ENCODE peak calls at places on chromosomes 4 and X, in five cellular contexts. One of them, this sample, is unnamed.

GRCh38 chr4:4395849-4396627 is 9.1 kb downstream of the NSG1 start:
- DNase-seq in uterus: no peak
- DNase-seq in HepG2: peak; percentile 7
- DNase-seq in right lobe of liver: no peak
- DNase-seq in heart left ventricle: no peak
- DNase-seq in this sample: no peak

GRCh38 chrX:132568291-132568690 is 79.5 kb upstream of the MBNL3 start:
- DNase-seq in HepG2: no peak
- DNase-seq in right lobe of liver: no peak
- DNase-seq in heart left ventricle: no peak
- DNase-seq in uterus: no peak
- DNase-seq in this sample: no peak

GRCh38 chr4:183504930-183505555 is at the start of gene ING2:
- DNase-seq in heart left ventricle: no peak
- DNase-seq in HepG2: peak; percentile 18
- DNase-seq in uterus: peak; percentile 44
- DNase-seq in right lobe of liver: peak; percentile 60
- DNase-seq in this sample: no peak

GRCh38 chr4:106365613-106366012 is 3.0 kb downstream of the GIMD1 start:
- DNase-seq in HepG2: peak; percentile 89
- DNase-seq in uterus: no peak
- DNase-seq in right lobe of liver: no peak
- DNase-seq in heart left ventricle: no peak
- DNase-seq in this sample: no peak

GRCh38 chr4:110493521-110493920 is 17.6 kb downstream of the ENPEP start:
- DNase-seq in right lobe of liver: no peak
- DNase-seq in uterus: no peak
- DNase-seq in HepG2: no peak
- DNase-seq in heart left ventricle: no peak
- DNase-seq in this sample: no peak

GRCh38 chrX:103779156-103779555 is 2.5 kb downstream of the PLP1 start:
- DNase-seq in heart left ventricle: no peak
- DNase-seq in HepG2: no peak
- DNase-seq in right lobe of liver: no peak
- DNase-seq in uterus: no peak
- DNase-seq in this sample: no peak

GRCh38 chr4:123399638-123400358 is 3.2 kb downstream of the SPRY1 start:
- DNase-seq in HepG2: no peak
- DNase-seq in uterus: no peak
- DNase-seq in right lobe of liver: no peak
- DNase-seq in heart left ventricle: no peak
- DNase-seq in this sample: no peak

GRCh38 chr4:152705918-152706317 is 26.1 kb upstream of the TMEM154 start:
- DNase-seq in HepG2: no peak
- DNase-seq in uterus: no peak
- DNase-seq in heart left ventricle: no peak
- DNase-seq in right lobe of liver: no peak
- DNase-seq in this sample: no peak

GRCh38 chr4:89836031-89836777 is 757 bp downstream of the SNCA start:
- DNase-seq in heart left ventricle: no peak
- DNase-seq in HepG2: no peak
- DNase-seq in right lobe of liver: no peak
- DNase-seq in uterus: peak; percentile 29
- DNase-seq in this sample: no peak

GRCh38 chr4:3766207-3766790 is at the start of gene ADRA2C:
- DNase-seq in uterus: peak; percentile 52
- DNase-seq in HepG2: peak; percentile 20
- DNase-seq in heart left ventricle: peak; percentile 42
- DNase-seq in right lobe of liver: no peak
- DNase-seq in this sample: no peak

GRCh38 chrX:71636438-71637252 is 18.3 kb upstream of the CXCR3 start:
- DNase-seq in right lobe of liver: no peak
- DNase-seq in HepG2: no peak
- DNase-seq in heart left ventricle: no peak
- DNase-seq in uterus: no peak
- DNase-seq in this sample: no peak

GRCh38 chr4:128782076-128782715 is 27.3 kb upstream of the JADE1 start:
- DNase-seq in uterus: peak; percentile 20
- DNase-seq in right lobe of liver: peak; percentile 77
- DNase-seq in heart left ventricle: no peak
- DNase-seq in HepG2: peak; percentile 28
- DNase-seq in this sample: peak; percentile 59

GRCh38 chr4:21134994-21135393 is 434.7 kb downstream of the PACRGL start:
- DNase-seq in heart left ventricle: no peak
- DNase-seq in HepG2: no peak
- DNase-seq in uterus: no peak
- DNase-seq in right lobe of liver: no peak
- DNase-seq in this sample: no peak

GRCh38 chr4:48620861-48621260 is 130.8 kb downstream of the ZAR1 start:
- DNase-seq in HepG2: no peak
- DNase-seq in heart left ventricle: no peak
- DNase-seq in right lobe of liver: no peak
- DNase-seq in uterus: no peak
- DNase-seq in this sample: no peak

DNA sequence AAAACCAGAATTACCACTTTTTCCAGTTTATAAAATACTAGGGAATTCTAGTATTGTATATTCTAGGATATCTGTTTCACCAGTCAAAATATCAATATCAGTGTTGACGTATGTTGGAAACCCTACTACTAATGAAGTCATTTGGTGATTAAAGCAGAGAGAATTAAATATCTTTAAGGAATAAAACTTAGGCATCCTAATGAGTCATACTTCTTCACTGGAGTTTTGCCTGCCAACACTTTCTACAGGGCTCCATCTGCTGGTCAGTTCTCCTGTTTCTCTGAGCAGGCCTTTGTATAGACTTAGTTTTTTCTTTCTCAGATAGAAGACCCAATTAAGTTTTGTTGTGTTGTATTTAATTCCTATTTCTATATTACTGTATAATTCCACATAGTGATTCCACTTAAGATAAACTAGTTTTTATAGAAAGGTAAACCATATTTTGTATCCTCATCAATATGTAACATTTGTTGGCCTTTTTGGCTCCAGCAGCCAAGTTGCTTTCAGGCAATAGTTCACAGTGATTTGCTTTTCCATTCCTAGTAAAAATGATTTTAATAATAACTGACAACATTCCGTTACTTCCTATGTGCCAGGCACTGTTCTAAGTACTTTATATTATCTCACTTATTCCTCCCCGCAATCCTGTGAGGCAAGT is 3.5 kb downstream of the AP1AR start:
- DNase-seq in right lobe of liver: peak; percentile 60
- DNase-seq in heart left ventricle: peak; percentile 66
- DNase-seq in uterus: peak; percentile 58
- DNase-seq in HepG2: peak; percentile 66
- DNase-seq in this sample: peak; percentile 36
- TF ChIP-seq POLR2A in right lobe of liver: no peak
- TF ChIP-seq POLR2A in heart left ventricle: no peak
- TF ChIP-seq POLR2A in uterus: no peak
- TF ChIP-seq POLR2A in HepG2: no peak
- TF ChIP-seq POLR2A in this sample: no peak

DNA sequence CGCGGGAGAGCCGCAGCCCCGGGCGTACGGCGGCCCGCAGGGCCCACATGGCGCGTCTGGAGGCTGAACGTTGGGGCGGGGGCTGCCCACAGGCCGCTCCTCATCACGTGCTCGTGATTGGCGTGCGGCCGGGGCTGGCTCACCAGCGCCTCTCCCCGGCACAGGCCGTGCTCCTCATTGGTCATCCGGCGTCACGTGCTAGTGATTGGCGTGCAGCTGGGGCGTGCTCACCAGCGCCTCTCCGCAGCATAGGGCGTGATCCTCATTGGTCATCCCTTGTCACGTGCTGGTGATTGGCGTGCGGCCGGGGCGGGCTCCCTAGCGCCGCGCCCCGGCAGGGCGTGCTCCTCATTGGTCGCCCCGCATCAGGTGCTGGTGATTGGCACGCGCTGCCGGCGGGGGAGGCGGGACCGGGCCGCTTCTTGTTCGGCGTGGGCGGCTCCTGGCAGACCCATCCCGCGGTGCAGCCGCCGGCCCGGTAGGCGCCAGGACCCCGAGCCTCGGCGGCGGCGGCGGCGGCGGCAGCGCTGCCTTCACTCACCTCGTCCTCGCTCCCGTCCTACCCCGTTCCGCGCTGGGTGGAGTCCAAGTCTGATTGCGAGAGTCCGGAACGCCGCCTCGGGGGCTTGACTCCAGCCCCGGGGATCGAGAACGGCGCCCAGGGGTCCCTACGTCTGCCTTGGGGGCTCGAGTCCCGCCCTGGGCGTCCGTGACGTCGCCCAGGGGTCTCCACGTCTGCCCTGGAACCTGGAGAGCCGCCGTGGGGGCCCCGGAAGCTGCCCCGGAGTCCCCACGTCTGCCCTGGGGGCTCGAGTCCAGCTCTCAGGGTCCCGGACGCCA is at the start of gene GTPBP6:
- DNase-seq in uterus: peak; percentile 100
- DNase-seq in heart left ventricle: peak; percentile 100
- DNase-seq in HepG2: peak; percentile 98
- DNase-seq in right lobe of liver: peak; percentile 100
- DNase-seq in this sample: peak; percentile 100
- TF ChIP-seq CTCF in uterus: no peak
- TF ChIP-seq CTCF in heart left ventricle: peak; percentile 46
- TF ChIP-seq CTCF in HepG2: peak; percentile 73
- TF ChIP-seq CTCF in right lobe of liver: no peak
- TF ChIP-seq CTCF in this sample: no peak

GRCh38 chrX:88937616-88938015 is 190.6 kb downstream of the CPXCR1 start:
- DNase-seq in heart left ventricle: no peak
- DNase-seq in right lobe of liver: no peak
- DNase-seq in uterus: no peak
- DNase-seq in HepG2: no peak
- DNase-seq in this sample: no peak

DNA sequence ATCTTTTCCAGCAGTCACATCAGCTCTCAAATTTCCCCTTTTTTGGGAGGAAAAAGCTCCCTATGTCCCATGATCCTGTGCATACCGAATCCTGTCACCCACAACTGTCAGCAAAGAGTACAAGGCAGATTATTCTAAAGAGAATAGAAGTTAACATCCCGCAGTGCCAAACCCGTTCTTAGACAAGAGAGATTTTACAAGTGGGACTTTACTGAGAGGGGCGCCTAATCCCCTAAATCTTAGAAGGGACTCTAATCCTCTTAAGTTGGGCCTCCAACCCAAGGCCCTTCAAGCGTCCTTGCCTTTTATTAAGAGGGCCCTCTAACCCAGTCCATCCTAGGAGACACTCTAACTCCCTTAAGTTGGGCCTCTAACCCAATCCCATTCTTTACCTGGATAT is 193.9 kb downstream of the CPXCR1 start:
- DNase-seq in HepG2: no peak
- DNase-seq in right lobe of liver: no peak
- DNase-seq in heart left ventricle: no peak
- DNase-seq in uterus: no peak
- DNase-seq in this sample: no peak
- H3K27me3 ChIP-seq in HepG2: no peaks in the 10 kb centered on the region
- H3K27me3 ChIP-seq in right lobe of liver: no peaks in the 10 kb centered on the region
- H3K27me3 ChIP-seq in heart left ventricle: no peaks in the 10 kb centered on the region
- H3K27me3 ChIP-seq in uterus: no peaks in the 10 kb centered on the region
- H3K27me3 ChIP-seq in this sample: no peaks in the 10 kb centered on the region

GRCh38 chrX:47231167-47231566 is 1.6 kb upstream of the USP11 start:
- DNase-seq in HepG2: no peak
- DNase-seq in right lobe of liver: no peak
- DNase-seq in heart left ventricle: no peak
- DNase-seq in uterus: no peak
- DNase-seq in this sample: no peak

GRCh38 chrX:47232197-47232802 is 509 bp upstream of the USP11 start:
- DNase-seq in heart left ventricle: no peak
- DNase-seq in HepG2: no peak
- DNase-seq in uterus: no peak
- DNase-seq in right lobe of liver: no peak
- DNase-seq in this sample: no peak

GRCh38 chrX:47233333-47234113 is 714 bp downstream of the USP11 start:
- DNase-seq in uterus: peak; percentile 95
- DNase-seq in HepG2: peak; percentile 89
- DNase-seq in right lobe of liver: peak; percentile 93
- DNase-seq in heart left ventricle: peak; percentile 95
- DNase-seq in this sample: peak; percentile 94

GRCh38 chrX:47234583-47234982 is 1.8 kb downstream of the USP11 start:
- DNase-seq in right lobe of liver: no peak
- DNase-seq in uterus: no peak
- DNase-seq in HepG2: no peak
- DNase-seq in heart left ventricle: no peak
- DNase-seq in this sample: no peak

DNA sequence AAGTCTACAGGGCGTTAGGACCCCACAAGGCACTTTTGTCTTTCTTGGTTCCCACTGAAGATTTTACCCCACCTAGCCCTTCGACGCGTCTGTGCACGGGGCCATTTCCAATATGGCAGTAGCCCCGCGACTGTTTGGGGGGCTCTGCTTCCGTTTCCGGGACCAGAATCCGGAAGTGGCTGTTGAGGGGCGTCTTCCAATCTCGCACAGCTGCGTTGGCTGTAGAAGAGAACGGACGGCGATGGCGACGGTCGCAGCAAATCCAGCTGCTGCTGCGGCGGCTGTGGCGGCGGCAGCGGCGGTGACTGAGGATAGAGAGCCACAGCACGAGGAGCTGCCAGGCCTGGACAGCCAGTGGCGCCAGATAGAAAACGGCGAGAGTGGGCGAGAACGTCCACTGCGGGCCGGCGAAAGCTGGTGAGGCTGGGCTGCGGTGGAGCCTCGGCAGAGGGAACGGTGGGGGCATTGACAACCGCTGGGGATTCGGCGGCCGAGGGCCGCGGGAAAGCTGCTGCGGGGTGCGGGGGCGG is at the start of gene USP11:
- DNase-seq in heart left ventricle: peak; percentile 35
- DNase-seq in uterus: peak; percentile 63
- DNase-seq in right lobe of liver: no peak
- DNase-seq in HepG2: peak; percentile 47
- DNase-seq in this sample: peak; percentile 36
- TF ChIP-seq POLR2A in heart left ventricle: no peak
- TF ChIP-seq POLR2A in uterus: no peak
- TF ChIP-seq POLR2A in right lobe of liver: peak; percentile 64
- TF ChIP-seq POLR2A in HepG2: peak; percentile 74
- TF ChIP-seq POLR2A in this sample: peak; percentile 37